ENCODE peak calls at places on chromosome 6, in six cellular contexts. I is tibial nerve, Q is GM20000, U is GM12865, C is AG08396, X is kidney epithelial cell. J is an unnamed sample.

GRCh38 chr6:152981989-152982767 is 663 bp downstream of the FBXO5 start:
- DNase-seq in Q (no peak), C (no peak), I (no peak), X (no peak), U (peak), J (peak)

GRCh38 chr6:5584072-5584471 is 322.8 kb downstream of the FARS2 start:
- DNase-seq in U (no peak), I (no peak), Q (no peak), X (no peak), C (no peak), J (no peak)

GRCh38 chr6:41538556-41539182 is 7.5 kb upstream of the FOXP4 start:
- DNase-seq in U (peak), C (no peak), I (no peak), X (no peak), Q (no peak), J (no peak)

GRCh38 chr6:1325471-1326309 is 13.8 kb downstream of the FOXQ1 start:
- DNase-seq in X (peak), C (peak), I (no peak), U (no peak), Q (no peak), J (no peak)

GRCh38 chr6:149984778-149985177 is 21.0 kb downstream of the ULBP1 start:
- DNase-seq in Q (no peak), X (no peak), C (no peak), U (no peak), I (no peak), J (no peak)

GRCh38 chr6:26328265-26328844 is 36.6 kb upstream of the BTN3A2 start:
- DNase-seq in I (no peak), Q (no peak), C (no peak), U (peak), X (no peak), J (no peak)

GRCh38 chr6:89067796-89068195 is 12.8 kb upstream of the PNRC1 start:
- DNase-seq in U (no peak), Q (no peak), I (no peak), X (no peak), C (no peak), J (no peak)

GRCh38 chr6:130406935-130407532 is 41.2 kb downstream of the TMEM200A start:
- DNase-seq in C (no peak), X (no peak), U (no peak), I (no peak), Q (no peak), J (no peak)

GRCh38 chr6:139187489-139187888 is 52.6 kb downstream of the HECA start:
- DNase-seq in Q (no peak), U (no peak), C (no peak), I (no peak), X (no peak), J (no peak)

GRCh38 chr6:136956590-136957573 is 34.8 kb downstream of the SLC35D3 start:
- DNase-seq in X (no peak), I (no peak), C (no peak), Q (no peak), U (no peak), J (no peak)

GRCh38 chr6:9554351-9554750 is 860.5 kb downstream of the TFAP2A start:
- DNase-seq in Q (no peak), C (no peak), I (no peak), X (no peak), U (no peak), J (no peak)

GRCh38 chr6:108080010-108080780 is 5.7 kb upstream of the OSTM1 start:
- DNase-seq in I (no peak), Q (no peak), U (no peak), X (no peak), C (peak), J (no peak)

GRCh38 chr6:118529756-118530155 is 18.3 kb upstream of the PLN start:
- DNase-seq in X (no peak), C (no peak), U (no peak), I (no peak), Q (no peak), J (no peak)

GRCh38 chr6:40438556-40438955 is 148.6 kb downstream of the LRFN2 start:
- DNase-seq in Q (no peak), C (no peak), X (no peak), I (no peak), U (no peak), J (no peak)

GRCh38 chr6:26019261-26019845 is 56.8 kb downstream of the TRIM38 start:
- DNase-seq in I (no peak), X (no peak), Q (no peak), C (no peak), U (no peak), J (no peak)

GRCh38 chr6:170046786-170047626 is 243.9 kb downstream of the DLL1 start:
- DNase-seq in I (no peak), X (no peak), U (no peak), C (no peak), Q (no peak), J (no peak)

GRCh38 chr6:2448826-2449571 is 203.6 kb upstream of the GMDS start:
- DNase-seq in X (peak), Q (peak), U (peak), C (peak), I (peak), J (peak)

GRCh38 chr6:157726892-157727628 is 96.0 kb upstream of the SNX9 start:
- DNase-seq in X (no peak), I (peak), Q (no peak), C (no peak), U (no peak), J (no peak)

GRCh38 chr6:11974089-11974488 is 38.0 kb upstream of the HIVEP1 start:
- DNase-seq in X (no peak), U (no peak), I (no peak), C (no peak), Q (no peak), J (no peak)

GRCh38 chr6:31822038-31822821 is 5.3 kb upstream of the HSPA1B start:
- DNase-seq in I (peak), X (no peak), U (peak), C (peak), Q (peak), J (peak)

GRCh38 chr6:116352515-116353471 is 18.0 kb upstream of the DSE start:
- DNase-seq in I (peak), X (no peak), U (peak), Q (no peak), C (peak), J (no peak)

GRCh38 chr6:141624301-141624700 is 508.4 kb upstream of the GJE1 start:
- DNase-seq in X (no peak), C (no peak), Q (no peak), I (no peak), U (no peak), J (no peak)

GRCh38 chr6:129623008-129623732 is 86.8 kb downstream of the ARHGAP18 start:
- DNase-seq in X (no peak), U (peak), I (no peak), C (no peak), Q (no peak), J (no peak)

GRCh38 chr6:116450769-116451740 is 10.1 kb upstream of the CALHM6 start:
- DNase-seq in C (no peak), U (peak), Q (peak), I (no peak), X (no peak), J (peak)

GRCh38 chr6:133542056-133542821 is 301.1 kb downstream of the EYA4 start:
- DNase-seq in I (no peak), X (no peak), Q (no peak), C (no peak), U (peak), J (no peak)

GRCh38 chr6:68726307-68726706 is 91.2 kb downstream of the ADGRB3 start:
- DNase-seq in U (no peak), C (no peak), I (no peak), Q (no peak), X (no peak), J (no peak)

GRCh38 chr6:4351857-4352669 is 216.7 kb upstream of the ECI2 start:
- DNase-seq in C (peak), I (peak), X (peak), Q (no peak), U (no peak), J (no peak)

GRCh38 chr6:21593412-21593926 is at the start of gene SOX4:
- DNase-seq in C (peak), U (peak), I (peak), X (peak), Q (peak), J (peak)

GRCh38 chr6:15431762-15432495 is 186.1 kb downstream of the JARID2 start:
- DNase-seq in I (no peak), C (no peak), U (no peak), Q (no peak), X (no peak), J (no peak)

GRCh38 chr6:6319947-6320811 is at the start of gene F13A1:
- DNase-seq in X (no peak), U (peak), I (no peak), C (no peak), Q (no peak), J (no peak)

J was measured in GM10248.